ENCODE peak calls at places on chromosomes 7 and 10, in four cellular contexts. B is stimulated activated CD4-positive, alpha-beta T cell treated with anti-CD3 and anti-CD28 coated beads, Interleukin-2, amount 100 ng/mL, for 24 hours; I is mucosa of descending colon; O is H9. G is an unnamed sample.

GRCh38 chr10:1063232-1063862 is 7.2 kb downstream of the WDR37 start:
- DNase-seq in O (no peak), B (no peak), I (no peak), G (no peak)

GRCh38 chr10:123398180-123398591 is 244.0 kb downstream of the BUB3 start:
- DNase-seq in O (no peak), B (no peak), I (no peak), G (peak)

GRCh38 chr10:126270116-126270515 is 118.2 kb downstream of the ADAM12 start:
- DNase-seq in I (no peak), O (no peak), B (no peak), G (no peak)

GRCh38 chr10:69048103-69048502 is 39.8 kb upstream of the SRGN start:
- DNase-seq in B (no peak), O (no peak), I (peak), G (no peak)

GRCh38 chr7:55642266-55642665 is 70.0 kb upstream of the VOPP1 start:
- DNase-seq in I (no peak), B (no peak), O (no peak), G (no peak)

GRCh38 chr7:66118603-66119002 is 4.0 kb downstream of the CRCP start:
- DNase-seq in I (no peak), B (no peak), O (no peak), G (no peak)

GRCh38 chr10:91410638-91411367 is 659 bp downstream of the HECTD2 start:
- DNase-seq in O (no peak), B (peak), I (peak), G (no peak)

GRCh38 chr7:31029251-31029650 is 22.9 kb upstream of the ADCYAP1R1 start:
- DNase-seq in B (no peak), I (no peak), O (no peak), G (no peak)

GRCh38 chr7:106466867-106467266 is 182.1 kb upstream of the NAMPT start:
- DNase-seq in O (no peak), B (no peak), I (no peak), G (no peak)